ENCODE peak calls at places on chromosomes 13 and 19, in nine cellular contexts. One of them, this sample, is unnamed.

GRCh38 chr19:11405846-11406643 is 13.1 kb downstream of the RGL3 start:
- ATAC-seq in activated CD4-positive, alpha-beta T cell treated with anti-CD3 and anti-CD28 coated beads for 36 hours: peak
- ATAC-seq in left ventricle myocardium superior: peak
- ATAC-seq in naive thymus-derived CD8-positive, alpha-beta T cell: peak
- ATAC-seq in aorta: no peak
- ATAC-seq in stimulated activated memory B cell treated with anti-CD40 and anti-IgM and Interleukin-4, amounts not matched to agents 10 μg/mL and 1 μg/mL and 100 μg/mL, for 72 hours: peak
- ATAC-seq in sciatic nerve: peak
- ATAC-seq in activated CD8-positive, alpha-beta T cell treated with anti-CD3 and anti-CD28 coated beads for 36 hours: peak
- ATAC-seq in heart left ventricle: peak
- ATAC-seq in this sample: no peak

GRCh38 chr13:113272791-113273190 is 24.2 kb upstream of the LAMP1 start:
- ATAC-seq in activated CD4-positive, alpha-beta T cell treated with anti-CD3 and anti-CD28 coated beads for 36 hours: no peak
- ATAC-seq in left ventricle myocardium superior: peak
- ATAC-seq in naive thymus-derived CD8-positive, alpha-beta T cell: no peak
- ATAC-seq in aorta: no peak
- ATAC-seq in stimulated activated memory B cell treated with anti-CD40 and anti-IgM and Interleukin-4, amounts not matched to agents 10 μg/mL and 1 μg/mL and 100 μg/mL, for 72 hours: no peak
- ATAC-seq in sciatic nerve: peak
- ATAC-seq in activated CD8-positive, alpha-beta T cell treated with anti-CD3 and anti-CD28 coated beads for 36 hours: no peak
- ATAC-seq in heart left ventricle: peak
- ATAC-seq in this sample: no peak

GRCh38 chr13:110018009-110018408 is 231.6 kb upstream of the IRS2 start:
- ATAC-seq in activated CD4-positive, alpha-beta T cell treated with anti-CD3 and anti-CD28 coated beads for 36 hours: no peak
- ATAC-seq in left ventricle myocardium superior: no peak
- ATAC-seq in naive thymus-derived CD8-positive, alpha-beta T cell: no peak
- ATAC-seq in aorta: no peak
- ATAC-seq in stimulated activated memory B cell treated with anti-CD40 and anti-IgM and Interleukin-4, amounts not matched to agents 10 μg/mL and 1 μg/mL and 100 μg/mL, for 72 hours: no peak
- ATAC-seq in sciatic nerve: peak
- ATAC-seq in activated CD8-positive, alpha-beta T cell treated with anti-CD3 and anti-CD28 coated beads for 36 hours: no peak
- ATAC-seq in heart left ventricle: no peak
- ATAC-seq in this sample: no peak

GRCh38 chr19:814108-815078 is 7.4 kb downstream of the PLPPR3 start:
- ATAC-seq in activated CD4-positive, alpha-beta T cell treated with anti-CD3 and anti-CD28 coated beads for 36 hours: peak
- ATAC-seq in left ventricle myocardium superior: peak
- ATAC-seq in naive thymus-derived CD8-positive, alpha-beta T cell: peak
- ATAC-seq in aorta: peak
- ATAC-seq in stimulated activated memory B cell treated with anti-CD40 and anti-IgM and Interleukin-4, amounts not matched to agents 10 μg/mL and 1 μg/mL and 100 μg/mL, for 72 hours: peak
- ATAC-seq in sciatic nerve: no peak
- ATAC-seq in activated CD8-positive, alpha-beta T cell treated with anti-CD3 and anti-CD28 coated beads for 36 hours: peak
- ATAC-seq in heart left ventricle: peak
- ATAC-seq in this sample: no peak

GRCh38 chr13:44936246-44936645 is 53.0 kb downstream of the NUFIP1 start:
- ATAC-seq in activated CD4-positive, alpha-beta T cell treated with anti-CD3 and anti-CD28 coated beads for 36 hours: no peak
- ATAC-seq in left ventricle myocardium superior: no peak
- ATAC-seq in naive thymus-derived CD8-positive, alpha-beta T cell: no peak
- ATAC-seq in aorta: no peak
- ATAC-seq in stimulated activated memory B cell treated with anti-CD40 and anti-IgM and Interleukin-4, amounts not matched to agents 10 μg/mL and 1 μg/mL and 100 μg/mL, for 72 hours: no peak
- ATAC-seq in sciatic nerve: no peak
- ATAC-seq in activated CD8-positive, alpha-beta T cell treated with anti-CD3 and anti-CD28 coated beads for 36 hours: no peak
- ATAC-seq in heart left ventricle: no peak
- ATAC-seq in this sample: no peak

GRCh38 chr13:40798380-40798779 is 9.0 kb downstream of the SLC25A15 start:
- ATAC-seq in activated CD4-positive, alpha-beta T cell treated with anti-CD3 and anti-CD28 coated beads for 36 hours: peak
- ATAC-seq in left ventricle myocardium superior: no peak
- ATAC-seq in naive thymus-derived CD8-positive, alpha-beta T cell: peak
- ATAC-seq in aorta: no peak
- ATAC-seq in stimulated activated memory B cell treated with anti-CD40 and anti-IgM and Interleukin-4, amounts not matched to agents 10 μg/mL and 1 μg/mL and 100 μg/mL, for 72 hours: no peak
- ATAC-seq in sciatic nerve: no peak
- ATAC-seq in activated CD8-positive, alpha-beta T cell treated with anti-CD3 and anti-CD28 coated beads for 36 hours: peak
- ATAC-seq in heart left ventricle: no peak
- ATAC-seq in this sample: no peak

GRCh38 chr13:95644611-95645052 is at the start of gene DZIP1:
- ATAC-seq in activated CD4-positive, alpha-beta T cell treated with anti-CD3 and anti-CD28 coated beads for 36 hours: peak
- ATAC-seq in left ventricle myocardium superior: peak
- ATAC-seq in naive thymus-derived CD8-positive, alpha-beta T cell: no peak
- ATAC-seq in aorta: peak
- ATAC-seq in stimulated activated memory B cell treated with anti-CD40 and anti-IgM and Interleukin-4, amounts not matched to agents 10 μg/mL and 1 μg/mL and 100 μg/mL, for 72 hours: peak
- ATAC-seq in sciatic nerve: peak
- ATAC-seq in activated CD8-positive, alpha-beta T cell treated with anti-CD3 and anti-CD28 coated beads for 36 hours: peak
- ATAC-seq in heart left ventricle: peak
- ATAC-seq in this sample: peak

GRCh38 chr19:19821366-19822147 is at the start of gene ZNF506:
- ATAC-seq in activated CD4-positive, alpha-beta T cell treated with anti-CD3 and anti-CD28 coated beads for 36 hours: peak
- ATAC-seq in left ventricle myocardium superior: peak
- ATAC-seq in naive thymus-derived CD8-positive, alpha-beta T cell: peak
- ATAC-seq in aorta: peak
- ATAC-seq in stimulated activated memory B cell treated with anti-CD40 and anti-IgM and Interleukin-4, amounts not matched to agents 10 μg/mL and 1 μg/mL and 100 μg/mL, for 72 hours: peak
- ATAC-seq in sciatic nerve: peak
- ATAC-seq in activated CD8-positive, alpha-beta T cell treated with anti-CD3 and anti-CD28 coated beads for 36 hours: peak
- ATAC-seq in heart left ventricle: peak
- ATAC-seq in this sample: peak

GRCh38 chr13:31896427-31896826 is 135.1 kb upstream of the FRY start:
- ATAC-seq in activated CD4-positive, alpha-beta T cell treated with anti-CD3 and anti-CD28 coated beads for 36 hours: no peak
- ATAC-seq in left ventricle myocardium superior: peak
- ATAC-seq in naive thymus-derived CD8-positive, alpha-beta T cell: no peak
- ATAC-seq in aorta: peak
- ATAC-seq in stimulated activated memory B cell treated with anti-CD40 and anti-IgM and Interleukin-4, amounts not matched to agents 10 μg/mL and 1 μg/mL and 100 μg/mL, for 72 hours: peak
- ATAC-seq in sciatic nerve: peak
- ATAC-seq in activated CD8-positive, alpha-beta T cell treated with anti-CD3 and anti-CD28 coated beads for 36 hours: no peak
- ATAC-seq in heart left ventricle: peak
- ATAC-seq in this sample: peak

GRCh38 chr13:39596685-39597084 is 6.3 kb downstream of the LHFPL6 start:
- ATAC-seq in activated CD4-positive, alpha-beta T cell treated with anti-CD3 and anti-CD28 coated beads for 36 hours: no peak
- ATAC-seq in left ventricle myocardium superior: no peak
- ATAC-seq in naive thymus-derived CD8-positive, alpha-beta T cell: no peak
- ATAC-seq in aorta: no peak
- ATAC-seq in stimulated activated memory B cell treated with anti-CD40 and anti-IgM and Interleukin-4, amounts not matched to agents 10 μg/mL and 1 μg/mL and 100 μg/mL, for 72 hours: no peak
- ATAC-seq in sciatic nerve: no peak
- ATAC-seq in activated CD8-positive, alpha-beta T cell treated with anti-CD3 and anti-CD28 coated beads for 36 hours: no peak
- ATAC-seq in heart left ventricle: peak
- ATAC-seq in this sample: no peak

GRCh38 chr13:106187092-106187491 is 348.4 kb downstream of the EFNB2 start:
- ATAC-seq in activated CD4-positive, alpha-beta T cell treated with anti-CD3 and anti-CD28 coated beads for 36 hours: no peak
- ATAC-seq in left ventricle myocardium superior: no peak
- ATAC-seq in naive thymus-derived CD8-positive, alpha-beta T cell: no peak
- ATAC-seq in aorta: no peak
- ATAC-seq in stimulated activated memory B cell treated with anti-CD40 and anti-IgM and Interleukin-4, amounts not matched to agents 10 μg/mL and 1 μg/mL and 100 μg/mL, for 72 hours: no peak
- ATAC-seq in sciatic nerve: no peak
- ATAC-seq in activated CD8-positive, alpha-beta T cell treated with anti-CD3 and anti-CD28 coated beads for 36 hours: no peak
- ATAC-seq in heart left ventricle: no peak
- ATAC-seq in this sample: no peak

GRCh38 chr19:43425567-43426392 is 11.1 kb downstream of the TEX101 start:
- ATAC-seq in activated CD4-positive, alpha-beta T cell treated with anti-CD3 and anti-CD28 coated beads for 36 hours: no peak
- ATAC-seq in left ventricle myocardium superior: no peak
- ATAC-seq in naive thymus-derived CD8-positive, alpha-beta T cell: no peak
- ATAC-seq in aorta: no peak
- ATAC-seq in stimulated activated memory B cell treated with anti-CD40 and anti-IgM and Interleukin-4, amounts not matched to agents 10 μg/mL and 1 μg/mL and 100 μg/mL, for 72 hours: no peak
- ATAC-seq in sciatic nerve: no peak
- ATAC-seq in activated CD8-positive, alpha-beta T cell treated with anti-CD3 and anti-CD28 coated beads for 36 hours: no peak
- ATAC-seq in heart left ventricle: peak
- ATAC-seq in this sample: no peak

GRCh38 chr13:92966900-92967299 is 259.7 kb upstream of the GPC6 start:
- ATAC-seq in activated CD4-positive, alpha-beta T cell treated with anti-CD3 and anti-CD28 coated beads for 36 hours: no peak
- ATAC-seq in left ventricle myocardium superior: no peak
- ATAC-seq in naive thymus-derived CD8-positive, alpha-beta T cell: no peak
- ATAC-seq in aorta: no peak
- ATAC-seq in stimulated activated memory B cell treated with anti-CD40 and anti-IgM and Interleukin-4, amounts not matched to agents 10 μg/mL and 1 μg/mL and 100 μg/mL, for 72 hours: no peak
- ATAC-seq in sciatic nerve: no peak
- ATAC-seq in activated CD8-positive, alpha-beta T cell treated with anti-CD3 and anti-CD28 coated beads for 36 hours: no peak
- ATAC-seq in heart left ventricle: no peak
- ATAC-seq in this sample: no peak

GRCh38 chr13:95793018-95793555 is 116.1 kb downstream of the DNAJC3 start:
- ATAC-seq in activated CD4-positive, alpha-beta T cell treated with anti-CD3 and anti-CD28 coated beads for 36 hours: no peak
- ATAC-seq in left ventricle myocardium superior: no peak
- ATAC-seq in naive thymus-derived CD8-positive, alpha-beta T cell: no peak
- ATAC-seq in aorta: no peak
- ATAC-seq in stimulated activated memory B cell treated with anti-CD40 and anti-IgM and Interleukin-4, amounts not matched to agents 10 μg/mL and 1 μg/mL and 100 μg/mL, for 72 hours: no peak
- ATAC-seq in sciatic nerve: no peak
- ATAC-seq in activated CD8-positive, alpha-beta T cell treated with anti-CD3 and anti-CD28 coated beads for 36 hours: no peak
- ATAC-seq in heart left ventricle: no peak
- ATAC-seq in this sample: no peak

GRCh38 chr13:51600703-51601102 is 16.4 kb downstream of the WDFY2 start:
- ATAC-seq in activated CD4-positive, alpha-beta T cell treated with anti-CD3 and anti-CD28 coated beads for 36 hours: no peak
- ATAC-seq in left ventricle myocardium superior: no peak
- ATAC-seq in naive thymus-derived CD8-positive, alpha-beta T cell: no peak
- ATAC-seq in aorta: no peak
- ATAC-seq in stimulated activated memory B cell treated with anti-CD40 and anti-IgM and Interleukin-4, amounts not matched to agents 10 μg/mL and 1 μg/mL and 100 μg/mL, for 72 hours: no peak
- ATAC-seq in sciatic nerve: no peak
- ATAC-seq in activated CD8-positive, alpha-beta T cell treated with anti-CD3 and anti-CD28 coated beads for 36 hours: no peak
- ATAC-seq in heart left ventricle: no peak
- ATAC-seq in this sample: no peak

GRCh38 chr19:39187552-39187943 is 9.2 kb upstream of the NCCRP1 start:
- ATAC-seq in activated CD4-positive, alpha-beta T cell treated with anti-CD3 and anti-CD28 coated beads for 36 hours: no peak
- ATAC-seq in left ventricle myocardium superior: peak
- ATAC-seq in naive thymus-derived CD8-positive, alpha-beta T cell: no peak
- ATAC-seq in aorta: no peak
- ATAC-seq in stimulated activated memory B cell treated with anti-CD40 and anti-IgM and Interleukin-4, amounts not matched to agents 10 μg/mL and 1 μg/mL and 100 μg/mL, for 72 hours: peak
- ATAC-seq in sciatic nerve: peak
- ATAC-seq in activated CD8-positive, alpha-beta T cell treated with anti-CD3 and anti-CD28 coated beads for 36 hours: no peak
- ATAC-seq in heart left ventricle: peak
- ATAC-seq in this sample: no peak

GRCh38 chr19:3375221-3376088 is 9.1 kb downstream of the NFIC start:
- ATAC-seq in activated CD4-positive, alpha-beta T cell treated with anti-CD3 and anti-CD28 coated beads for 36 hours: no peak
- ATAC-seq in left ventricle myocardium superior: peak
- ATAC-seq in naive thymus-derived CD8-positive, alpha-beta T cell: no peak
- ATAC-seq in aorta: peak
- ATAC-seq in stimulated activated memory B cell treated with anti-CD40 and anti-IgM and Interleukin-4, amounts not matched to agents 10 μg/mL and 1 μg/mL and 100 μg/mL, for 72 hours: no peak
- ATAC-seq in sciatic nerve: peak
- ATAC-seq in activated CD8-positive, alpha-beta T cell treated with anti-CD3 and anti-CD28 coated beads for 36 hours: no peak
- ATAC-seq in heart left ventricle: peak
- ATAC-seq in this sample: peak

GRCh38 chr19:53394522-53394973 is 401 bp upstream of the ZNF765 start:
- ATAC-seq in activated CD4-positive, alpha-beta T cell treated with anti-CD3 and anti-CD28 coated beads for 36 hours: no peak
- ATAC-seq in left ventricle myocardium superior: peak
- ATAC-seq in naive thymus-derived CD8-positive, alpha-beta T cell: no peak
- ATAC-seq in aorta: peak
- ATAC-seq in stimulated activated memory B cell treated with anti-CD40 and anti-IgM and Interleukin-4, amounts not matched to agents 10 μg/mL and 1 μg/mL and 100 μg/mL, for 72 hours: no peak
- ATAC-seq in sciatic nerve: peak
- ATAC-seq in activated CD8-positive, alpha-beta T cell treated with anti-CD3 and anti-CD28 coated beads for 36 hours: no peak
- ATAC-seq in heart left ventricle: peak
- ATAC-seq in this sample: peak

GRCh38 chr19:58009301-58009665 is 6.7 kb upstream of the ZNF606 start:
- ATAC-seq in activated CD4-positive, alpha-beta T cell treated with anti-CD3 and anti-CD28 coated beads for 36 hours: peak
- ATAC-seq in left ventricle myocardium superior: no peak
- ATAC-seq in naive thymus-derived CD8-positive, alpha-beta T cell: no peak
- ATAC-seq in aorta: no peak
- ATAC-seq in stimulated activated memory B cell treated with anti-CD40 and anti-IgM and Interleukin-4, amounts not matched to agents 10 μg/mL and 1 μg/mL and 100 μg/mL, for 72 hours: no peak
- ATAC-seq in sciatic nerve: peak
- ATAC-seq in activated CD8-positive, alpha-beta T cell treated with anti-CD3 and anti-CD28 coated beads for 36 hours: no peak
- ATAC-seq in heart left ventricle: no peak
- ATAC-seq in this sample: peak

GRCh38 chr19:41555752-41556151 is 20.2 kb upstream of the CEACAM21 start:
- ATAC-seq in activated CD4-positive, alpha-beta T cell treated with anti-CD3 and anti-CD28 coated beads for 36 hours: no peak
- ATAC-seq in left ventricle myocardium superior: no peak
- ATAC-seq in naive thymus-derived CD8-positive, alpha-beta T cell: peak
- ATAC-seq in aorta: no peak
- ATAC-seq in stimulated activated memory B cell treated with anti-CD40 and anti-IgM and Interleukin-4, amounts not matched to agents 10 μg/mL and 1 μg/mL and 100 μg/mL, for 72 hours: no peak
- ATAC-seq in sciatic nerve: no peak
- ATAC-seq in activated CD8-positive, alpha-beta T cell treated with anti-CD3 and anti-CD28 coated beads for 36 hours: no peak
- ATAC-seq in heart left ventricle: no peak
- ATAC-seq in this sample: no peak

GRCh38 chr13:33207616-33207964 is 78.0 kb downstream of the STARD13 start:
- ATAC-seq in activated CD4-positive, alpha-beta T cell treated with anti-CD3 and anti-CD28 coated beads for 36 hours: no peak
- ATAC-seq in left ventricle myocardium superior: peak
- ATAC-seq in naive thymus-derived CD8-positive, alpha-beta T cell: no peak
- ATAC-seq in aorta: peak
- ATAC-seq in stimulated activated memory B cell treated with anti-CD40 and anti-IgM and Interleukin-4, amounts not matched to agents 10 μg/mL and 1 μg/mL and 100 μg/mL, for 72 hours: no peak
- ATAC-seq in sciatic nerve: peak
- ATAC-seq in activated CD8-positive, alpha-beta T cell treated with anti-CD3 and anti-CD28 coated beads for 36 hours: no peak
- ATAC-seq in heart left ventricle: peak
- ATAC-seq in this sample: peak

GRCh38 chr13:42395066-42395821 is 123.3 kb downstream of the AKAP11 start:
- ATAC-seq in activated CD4-positive, alpha-beta T cell treated with anti-CD3 and anti-CD28 coated beads for 36 hours: peak
- ATAC-seq in left ventricle myocardium superior: no peak
- ATAC-seq in naive thymus-derived CD8-positive, alpha-beta T cell: peak
- ATAC-seq in aorta: no peak
- ATAC-seq in stimulated activated memory B cell treated with anti-CD40 and anti-IgM and Interleukin-4, amounts not matched to agents 10 μg/mL and 1 μg/mL and 100 μg/mL, for 72 hours: no peak
- ATAC-seq in sciatic nerve: no peak
- ATAC-seq in activated CD8-positive, alpha-beta T cell treated with anti-CD3 and anti-CD28 coated beads for 36 hours: peak
- ATAC-seq in heart left ventricle: no peak
- ATAC-seq in this sample: no peak

GRCh38 chr19:5547881-5548280 is 19.9 kb downstream of the TINCR start:
- ATAC-seq in activated CD4-positive, alpha-beta T cell treated with anti-CD3 and anti-CD28 coated beads for 36 hours: no peak
- ATAC-seq in left ventricle myocardium superior: no peak
- ATAC-seq in naive thymus-derived CD8-positive, alpha-beta T cell: peak
- ATAC-seq in aorta: no peak
- ATAC-seq in stimulated activated memory B cell treated with anti-CD40 and anti-IgM and Interleukin-4, amounts not matched to agents 10 μg/mL and 1 μg/mL and 100 μg/mL, for 72 hours: no peak
- ATAC-seq in sciatic nerve: no peak
- ATAC-seq in activated CD8-positive, alpha-beta T cell treated with anti-CD3 and anti-CD28 coated beads for 36 hours: peak
- ATAC-seq in heart left ventricle: no peak
- ATAC-seq in this sample: no peak

GRCh38 chr13:29753593-29754485 is 96.6 kb downstream of the UBL3 start:
- ATAC-seq in activated CD4-positive, alpha-beta T cell treated with anti-CD3 and anti-CD28 coated beads for 36 hours: no peak
- ATAC-seq in left ventricle myocardium superior: no peak
- ATAC-seq in naive thymus-derived CD8-positive, alpha-beta T cell: no peak
- ATAC-seq in aorta: no peak
- ATAC-seq in stimulated activated memory B cell treated with anti-CD40 and anti-IgM and Interleukin-4, amounts not matched to agents 10 μg/mL and 1 μg/mL and 100 μg/mL, for 72 hours: no peak
- ATAC-seq in sciatic nerve: no peak
- ATAC-seq in activated CD8-positive, alpha-beta T cell treated with anti-CD3 and anti-CD28 coated beads for 36 hours: no peak
- ATAC-seq in heart left ventricle: no peak
- ATAC-seq in this sample: no peak

GRCh38 chr13:29204651-29205050 is 384.5 kb downstream of the MTUS2 start:
- ATAC-seq in activated CD4-positive, alpha-beta T cell treated with anti-CD3 and anti-CD28 coated beads for 36 hours: no peak
- ATAC-seq in left ventricle myocardium superior: no peak
- ATAC-seq in naive thymus-derived CD8-positive, alpha-beta T cell: no peak
- ATAC-seq in aorta: no peak
- ATAC-seq in stimulated activated memory B cell treated with anti-CD40 and anti-IgM and Interleukin-4, amounts not matched to agents 10 μg/mL and 1 μg/mL and 100 μg/mL, for 72 hours: no peak
- ATAC-seq in sciatic nerve: no peak
- ATAC-seq in activated CD8-positive, alpha-beta T cell treated with anti-CD3 and anti-CD28 coated beads for 36 hours: no peak
- ATAC-seq in heart left ventricle: no peak
- ATAC-seq in this sample: no peak

GRCh38 chr13:40657961-40658360 is 8.5 kb downstream of the FOXO1 start:
- ATAC-seq in activated CD4-positive, alpha-beta T cell treated with anti-CD3 and anti-CD28 coated beads for 36 hours: no peak
- ATAC-seq in left ventricle myocardium superior: peak
- ATAC-seq in naive thymus-derived CD8-positive, alpha-beta T cell: no peak
- ATAC-seq in aorta: no peak
- ATAC-seq in stimulated activated memory B cell treated with anti-CD40 and anti-IgM and Interleukin-4, amounts not matched to agents 10 μg/mL and 1 μg/mL and 100 μg/mL, for 72 hours: no peak
- ATAC-seq in sciatic nerve: no peak
- ATAC-seq in activated CD8-positive, alpha-beta T cell treated with anti-CD3 and anti-CD28 coated beads for 36 hours: no peak
- ATAC-seq in heart left ventricle: no peak
- ATAC-seq in this sample: no peak